ENCODE peak calls at places on chromosomes 5 and 9, in nine cellular contexts. T is EL; P is stimulated activated CD4-positive, alpha-beta T cell treated with anti-CD3 and anti-CD28 coated beads, Interleukin-1b, Interleukin-23, amount 100 ng/mL, for 1 hour; Z is H9; B is naive thymus-derived CD4-positive, alpha-beta T cell; Y is natural killer cell; I is HS-5; G is midbrain; F is AG04450. O is an unnamed sample.

GRCh38 chr9:91033802-91034201 is 232.2 kb downstream of the SYK start:
- DNase-seq in B (no peak), I (no peak), Z (peak), P (peak), T (peak), F (no peak), Y (no peak), G (no peak), O (no peak)

GRCh38 chr9:106861585-106862114 is 1.3 kb upstream of the ZNF462 start:
- DNase-seq in G (peak), B (no peak), Y (no peak), F (no peak), I (no peak), T (no peak), P (no peak), Z (no peak), O (no peak)

GRCh38 chr5:14185336-14186131 is 42.4 kb downstream of the TRIO start:
- DNase-seq in Z (no peak), B (no peak), T (peak), I (peak), F (no peak), P (no peak), Y (no peak), G (peak), O (peak)

GRCh38 chr5:56343988-56344387 is 110.9 kb upstream of the ANKRD55 start:
- DNase-seq in I (no peak), P (no peak), T (no peak), G (no peak), B (no peak), Y (no peak), F (no peak), Z (no peak), O (no peak)

GRCh38 chr9:1171541-1171940 is 121.4 kb downstream of the DMRT2 start:
- DNase-seq in B (no peak), Z (no peak), G (no peak), I (no peak), P (no peak), F (no peak), Y (no peak), T (no peak), O (no peak)

GRCh38 chr5:171577042-171577441 is 157.6 kb downstream of the FGF18 start:
- DNase-seq in T (no peak), P (no peak), B (no peak), G (no peak), Y (no peak), Z (no peak), F (no peak), I (no peak), O (no peak)

GRCh38 chr5:38994329-38994927 is 79.8 kb downstream of the RICTOR start:
- DNase-seq in I (peak), B (peak), G (peak), T (peak), F (peak), Y (no peak), P (no peak), Z (no peak), O (peak)

GRCh38 chr5:172417130-172417802 is 37.1 kb downstream of the SH3PXD2B start:
- DNase-seq in P (no peak), I (no peak), B (no peak), G (no peak), F (no peak), Y (no peak), Z (no peak), T (no peak), O (no peak)

GRCh38 chr9:136485049-136485647 is 2.3 kb upstream of the SEC16A start:
- DNase-seq in F (peak), T (peak), Z (peak), P (peak), I (peak), Y (peak), G (peak), B (peak), O (peak)

GRCh38 chr5:149212203-149212951 is 59.3 kb upstream of the AFAP1L1 start:
- DNase-seq in G (no peak), Y (no peak), P (no peak), F (peak), T (peak), Z (no peak), I (no peak), B (no peak), O (no peak)

GRCh38 chr5:135194573-135195266 is 160.7 kb upstream of the PITX1 start:
- DNase-seq in Y (no peak), P (no peak), G (no peak), B (no peak), F (no peak), Z (no peak), I (no peak), T (peak), O (no peak)

GRCh38 chr5:151581347-151581746 is 9.8 kb downstream of the FAT2 start:
- DNase-seq in F (no peak), Z (no peak), G (no peak), Y (no peak), I (no peak), P (no peak), B (no peak), T (no peak), O (no peak)

GRCh38 chr9:128160603-128160987 is 530 bp downstream of the BBLN start:
- DNase-seq in Z (no peak), T (peak), Y (peak), P (no peak), I (no peak), B (peak), G (no peak), F (no peak), O (no peak)

GRCh38 chr9:96725576-96725975 is 52.3 kb downstream of the ZNF510 start:
- DNase-seq in I (no peak), Z (no peak), B (no peak), T (no peak), G (no peak), P (no peak), F (no peak), Y (no peak), O (no peak)